ENCODE peak calls at places on chromosomes 16 and 17, in six cellular contexts. One of them, this sample, is unnamed.

GRCh38 chr17:64236827-64237403 is 26.1 kb downstream of the TEX2 start:
- DNase-seq in nephron progenitor cell: no peak
- DNase-seq in choroid plexus epithelial cell: peak
- DNase-seq in activated T-cell treated with anti-CD3 and anti-CD28 coated beads for 1 hour: no peak
- DNase-seq in COR-L47: no peak
- DNase-seq in DMS79: no peak
- DNase-seq in this sample: no peak

GRCh38 chr17:77466140-77466539 is 325.4 kb downstream of the SEC14L1 start:
- DNase-seq in DMS79: no peak
- DNase-seq in COR-L47: no peak
- DNase-seq in choroid plexus epithelial cell: no peak
- DNase-seq in nephron progenitor cell: peak
- DNase-seq in activated T-cell treated with anti-CD3 and anti-CD28 coated beads for 1 hour: no peak
- DNase-seq in this sample: no peak

GRCh38 chr17:1130191-1130590 is 49.6 kb downstream of the ABR start:
- DNase-seq in COR-L47: no peak
- DNase-seq in nephron progenitor cell: no peak
- DNase-seq in activated T-cell treated with anti-CD3 and anti-CD28 coated beads for 1 hour: no peak
- DNase-seq in DMS79: no peak
- DNase-seq in choroid plexus epithelial cell: no peak
- DNase-seq in this sample: no peak

GRCh38 chr16:57611184-57611583 is 17.2 kb upstream of the ADGRG1 start:
- DNase-seq in nephron progenitor cell: no peak
- DNase-seq in choroid plexus epithelial cell: no peak
- DNase-seq in activated T-cell treated with anti-CD3 and anti-CD28 coated beads for 1 hour: no peak
- DNase-seq in DMS79: no peak
- DNase-seq in COR-L47: no peak
- DNase-seq in this sample: peak

GRCh38 chr16:8798174-8798527 is 512 bp downstream of the PMM2 start:
- DNase-seq in choroid plexus epithelial cell: peak
- DNase-seq in DMS79: no peak
- DNase-seq in nephron progenitor cell: no peak
- DNase-seq in activated T-cell treated with anti-CD3 and anti-CD28 coated beads for 1 hour: no peak
- DNase-seq in COR-L47: no peak
- DNase-seq in this sample: peak

GRCh38 chr16:63050391-63050790 is 1014.2 kb upstream of the CDH8 start:
- DNase-seq in nephron progenitor cell: no peak
- DNase-seq in activated T-cell treated with anti-CD3 and anti-CD28 coated beads for 1 hour: no peak
- DNase-seq in DMS79: peak
- DNase-seq in COR-L47: no peak
- DNase-seq in choroid plexus epithelial cell: no peak
- DNase-seq in this sample: no peak

GRCh38 chr16:28207425-28207824 is 4.3 kb downstream of the XPO6 start:
- DNase-seq in nephron progenitor cell: no peak
- DNase-seq in activated T-cell treated with anti-CD3 and anti-CD28 coated beads for 1 hour: no peak
- DNase-seq in choroid plexus epithelial cell: no peak
- DNase-seq in DMS79: no peak
- DNase-seq in COR-L47: no peak
- DNase-seq in this sample: no peak

GRCh38 chr17:2883544-2884203 is 87.4 kb downstream of the RAP1GAP2 start:
- DNase-seq in COR-L47: no peak
- DNase-seq in nephron progenitor cell: no peak
- DNase-seq in choroid plexus epithelial cell: peak
- DNase-seq in activated T-cell treated with anti-CD3 and anti-CD28 coated beads for 1 hour: no peak
- DNase-seq in DMS79: peak
- DNase-seq in this sample: peak

GRCh38 chr17:1928976-1929375 is 96.2 kb downstream of the RTN4RL1 start:
- DNase-seq in choroid plexus epithelial cell: no peak
- DNase-seq in DMS79: no peak
- DNase-seq in COR-L47: no peak
- DNase-seq in nephron progenitor cell: no peak
- DNase-seq in activated T-cell treated with anti-CD3 and anti-CD28 coated beads for 1 hour: no peak
- DNase-seq in this sample: no peak

GRCh38 chr17:83099570-83100181 is 20.3 kb downstream of the METRNL start:
- DNase-seq in activated T-cell treated with anti-CD3 and anti-CD28 coated beads for 1 hour: no peak
- DNase-seq in COR-L47: peak
- DNase-seq in DMS79: peak
- DNase-seq in choroid plexus epithelial cell: peak
- DNase-seq in nephron progenitor cell: peak
- DNase-seq in this sample: no peak

GRCh38 chr16:3879887-3880564 is 487 bp downstream of the CREBBP start:
- DNase-seq in choroid plexus epithelial cell: peak
- DNase-seq in DMS79: no peak
- DNase-seq in nephron progenitor cell: peak
- DNase-seq in COR-L47: peak
- DNase-seq in activated T-cell treated with anti-CD3 and anti-CD28 coated beads for 1 hour: peak
- DNase-seq in this sample: peak

GRCh38 chr17:40103742-40104095 is 3.3 kb upstream of the NR1D1 start:
- DNase-seq in DMS79: no peak
- DNase-seq in choroid plexus epithelial cell: no peak
- DNase-seq in activated T-cell treated with anti-CD3 and anti-CD28 coated beads for 1 hour: no peak
- DNase-seq in COR-L47: no peak
- DNase-seq in nephron progenitor cell: no peak
- DNase-seq in this sample: no peak

GRCh38 chr16:81251871-81252270 is 13.4 kb downstream of the BCO1 start:
- DNase-seq in DMS79: no peak
- DNase-seq in choroid plexus epithelial cell: peak
- DNase-seq in COR-L47: no peak
- DNase-seq in activated T-cell treated with anti-CD3 and anti-CD28 coated beads for 1 hour: no peak
- DNase-seq in nephron progenitor cell: no peak
- DNase-seq in this sample: peak

GRCh38 chr17:76914937-76915336 is 46.7 kb downstream of the MGAT5B start:
- DNase-seq in COR-L47: no peak
- DNase-seq in choroid plexus epithelial cell: no peak
- DNase-seq in activated T-cell treated with anti-CD3 and anti-CD28 coated beads for 1 hour: no peak
- DNase-seq in nephron progenitor cell: no peak
- DNase-seq in DMS79: no peak
- DNase-seq in this sample: no peak

GRCh38 chr16:4293822-4294457 is 21.1 kb upstream of the TFAP4 start:
- DNase-seq in choroid plexus epithelial cell: peak
- DNase-seq in activated T-cell treated with anti-CD3 and anti-CD28 coated beads for 1 hour: no peak
- DNase-seq in DMS79: peak
- DNase-seq in nephron progenitor cell: peak
- DNase-seq in COR-L47: peak
- DNase-seq in this sample: peak

GRCh38 chr17:74419862-74420492 is 11.9 kb upstream of the GPRC5C start:
- DNase-seq in DMS79: no peak
- DNase-seq in activated T-cell treated with anti-CD3 and anti-CD28 coated beads for 1 hour: no peak
- DNase-seq in choroid plexus epithelial cell: no peak
- DNase-seq in COR-L47: no peak
- DNase-seq in nephron progenitor cell: no peak
- DNase-seq in this sample: no peak

GRCh38 chr16:3960049-3960809 is 79.7 kb upstream of the CREBBP start:
- DNase-seq in DMS79: no peak
- DNase-seq in nephron progenitor cell: no peak
- DNase-seq in choroid plexus epithelial cell: no peak
- DNase-seq in activated T-cell treated with anti-CD3 and anti-CD28 coated beads for 1 hour: no peak
- DNase-seq in COR-L47: no peak
- DNase-seq in this sample: peak

GRCh38 chr17:48294989-48295892 is 134.8 kb downstream of the SKAP1 start:
- DNase-seq in choroid plexus epithelial cell: peak
- DNase-seq in COR-L47: no peak
- DNase-seq in DMS79: no peak
- DNase-seq in activated T-cell treated with anti-CD3 and anti-CD28 coated beads for 1 hour: no peak
- DNase-seq in nephron progenitor cell: no peak
- DNase-seq in this sample: peak

GRCh38 chr16:81189100-81189664 is 49.3 kb upstream of the BCO1 start:
- DNase-seq in DMS79: no peak
- DNase-seq in COR-L47: no peak
- DNase-seq in nephron progenitor cell: no peak
- DNase-seq in choroid plexus epithelial cell: peak
- DNase-seq in activated T-cell treated with anti-CD3 and anti-CD28 coated beads for 1 hour: no peak
- DNase-seq in this sample: peak

GRCh38 chr16:57263585-57264351 is 18.7 kb downstream of the ARL2BP start:
- DNase-seq in choroid plexus epithelial cell: no peak
- DNase-seq in DMS79: no peak
- DNase-seq in activated T-cell treated with anti-CD3 and anti-CD28 coated beads for 1 hour: no peak
- DNase-seq in nephron progenitor cell: no peak
- DNase-seq in COR-L47: no peak
- DNase-seq in this sample: no peak

This sample was measured in fibroblast of pulmonary artery.